ENCODE peak calls at places on chromosomes 7 and 10, in ten cellular contexts. D is mesenchymal stem cell, R is upper lobe of right lung, C is psoas muscle, G is heart left ventricle, O is tibial artery, M is ascending aorta, Q is GM23338, B is body of pancreas, E is ovary. J is an unnamed sample.

GRCh38 chr10:26478061-26478460 is 39.9 kb downstream of the APBB1IP start:
- DNase-seq in M (no peak), B (no peak), R (no peak), Q (no peak), G (no peak), O (no peak), E (no peak), D (no peak), C (no peak), J (no peak)

GRCh38 chr7:52285689-52286088 is 749.7 kb upstream of the POM121L12 start:
- DNase-seq in Q (no peak), O (no peak), B (no peak), M (no peak), C (no peak), R (no peak), E (no peak), G (no peak), D (no peak), J (no peak)

GRCh38 chr10:127906548-127907377 is at the start of gene PTPRE:
- DNase-seq in M (peak; percentile 83), E (peak; percentile 71), C (peak; percentile 81), D (peak; percentile 70), B (peak; percentile 70), R (peak; percentile 92), G (peak; percentile 83), Q (peak; percentile 83), O (no peak), J (peak; percentile 65)

GRCh38 chr10:124654686-124655085 is 89.5 kb downstream of the FAM53B start:
- DNase-seq in B (no peak), O (no peak), C (no peak), M (no peak), D (no peak), Q (no peak), G (peak; percentile 17), R (no peak), E (no peak), J (no peak)

GRCh38 chr10:80530251-80530650 is 7.5 kb upstream of the SH2D4B start:
- DNase-seq in C (no peak), R (no peak), O (no peak), D (peak; percentile 47), G (no peak), E (no peak), M (no peak), Q (no peak), B (peak; percentile 49), J (peak; percentile 98)

GRCh38 chr10:124351481-124352220 is 67.1 kb downstream of the OAT start:
- DNase-seq in G (peak; percentile 39), B (no peak), D (no peak), R (peak; percentile 48), C (no peak), O (peak; percentile 52), E (no peak), Q (no peak), M (no peak), J (no peak)

GRCh38 chr7:47780555-47780954 is 167.7 kb downstream of the PKD1L1 start:
- DNase-seq in Q (no peak), C (no peak), G (no peak), M (no peak), E (no peak), B (no peak), R (no peak), O (no peak), D (no peak), J (no peak)

GRCh38 chr7:106480161-106480579 is 180.8 kb downstream of the CCDC71L start:
- DNase-seq in M (no peak), E (no peak), O (no peak), D (peak; percentile 88), G (no peak), R (no peak), C (no peak), B (no peak), Q (no peak), J (no peak)

GRCh38 chr10:44510716-44511115 is 125.8 kb upstream of the CXCL12 start:
- DNase-seq in M (no peak), E (no peak), Q (no peak), C (no peak), G (no peak), R (no peak), O (no peak), D (no peak), B (no peak), J (no peak)

GRCh38 chr10:102408081-102408727 is 10.4 kb downstream of the PSD start:
- DNase-seq in D (no peak), M (no peak), B (no peak), Q (no peak), R (no peak), C (no peak), O (no peak), E (peak; percentile 55), G (no peak), J (no peak)
- H3K27me3 ChIP-seq in D (peaks cover 72% of the 10 kb centered on the region), M (peaks cover 12% of the 10 kb centered on the region), B (no peaks in the 10 kb centered on the region), Q (peaks cover 53% of the 10 kb centered on the region), R (peaks cover 55% of the 10 kb centered on the region), C (peaks cover 57% of the 10 kb centered on the region), O (no peaks in the 10 kb centered on the region), E (no peaks in the 10 kb centered on the region), G (peaks cover 59% of the 10 kb centered on the region), J (peaks cover 58% of the 10 kb centered on the region)

DNA sequence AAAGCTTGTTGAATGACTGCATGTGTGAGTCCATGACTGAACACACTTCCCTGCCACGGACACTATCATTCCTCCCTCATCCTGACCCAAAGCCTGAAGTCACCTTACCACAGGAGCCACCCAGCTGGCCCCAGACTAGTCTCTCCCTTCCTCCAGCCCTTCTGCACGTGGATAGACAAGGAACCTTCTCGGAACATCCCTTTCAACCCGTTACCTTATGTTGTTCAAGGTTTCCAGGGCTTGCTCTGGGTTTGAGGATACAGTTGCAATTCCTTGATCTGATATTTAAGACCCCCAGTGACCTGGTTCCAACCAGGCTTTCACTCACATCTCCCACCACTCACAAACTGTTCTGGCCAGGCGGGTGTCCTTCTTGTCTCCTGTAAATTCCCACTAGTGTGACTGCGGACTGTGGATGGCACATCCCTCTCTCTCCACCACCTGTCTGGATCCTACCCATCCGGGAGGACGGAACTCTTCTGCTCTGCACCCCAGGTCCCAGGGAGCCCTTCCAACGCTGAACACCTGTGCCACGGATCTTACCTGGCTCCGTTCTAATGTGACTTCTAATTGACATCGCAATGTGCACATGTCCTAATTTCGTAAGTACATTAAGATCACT is 62.5 kb downstream of the HIPK2 start:
- DNase-seq in Q (no peak), M (peak; percentile 53), G (no peak), O (peak; percentile 51), C (no peak), E (no peak), R (no peak), B (no peak), D (no peak), J (no peak)
- H3K4me1 ChIP-seq in Q (peaks cover 20% of the 10 kb centered on the region), M (no peaks in the 10 kb centered on the region), G (peaks cover 24% of the 10 kb centered on the region), O (no peaks in the 10 kb centered on the region), C (peaks cover 30% of the 10 kb centered on the region), E (no peaks in the 10 kb centered on the region), R (peaks cover 10% of the 10 kb centered on the region), B (peaks cover 17% of the 10 kb centered on the region), D (peaks cover 25% of the 10 kb centered on the region), J (peaks cover 6% of the 10 kb centered on the region)

GRCh38 chr10:101080933-101081546 is 19.3 kb downstream of the KAZALD1 start:
- DNase-seq in O (no peak), C (no peak), R (no peak), M (no peak), Q (peak; percentile 84), B (no peak), E (no peak), D (peak; percentile 28), G (no peak), J (peak; percentile 24)
- H3K27me3 ChIP-seq in O (no peaks in the 10 kb centered on the region), C (peaks cover 69% of the 10 kb centered on the region), R (peaks cover 43% of the 10 kb centered on the region), M (no peaks in the 10 kb centered on the region), Q (peaks cover 39% of the 10 kb centered on the region), B (no peaks in the 10 kb centered on the region), E (no peaks in the 10 kb centered on the region), D (peaks cover 64% of the 10 kb centered on the region), G (peaks cover 46% of the 10 kb centered on the region), J (peaks cover 60% of the 10 kb centered on the region)

DNA sequence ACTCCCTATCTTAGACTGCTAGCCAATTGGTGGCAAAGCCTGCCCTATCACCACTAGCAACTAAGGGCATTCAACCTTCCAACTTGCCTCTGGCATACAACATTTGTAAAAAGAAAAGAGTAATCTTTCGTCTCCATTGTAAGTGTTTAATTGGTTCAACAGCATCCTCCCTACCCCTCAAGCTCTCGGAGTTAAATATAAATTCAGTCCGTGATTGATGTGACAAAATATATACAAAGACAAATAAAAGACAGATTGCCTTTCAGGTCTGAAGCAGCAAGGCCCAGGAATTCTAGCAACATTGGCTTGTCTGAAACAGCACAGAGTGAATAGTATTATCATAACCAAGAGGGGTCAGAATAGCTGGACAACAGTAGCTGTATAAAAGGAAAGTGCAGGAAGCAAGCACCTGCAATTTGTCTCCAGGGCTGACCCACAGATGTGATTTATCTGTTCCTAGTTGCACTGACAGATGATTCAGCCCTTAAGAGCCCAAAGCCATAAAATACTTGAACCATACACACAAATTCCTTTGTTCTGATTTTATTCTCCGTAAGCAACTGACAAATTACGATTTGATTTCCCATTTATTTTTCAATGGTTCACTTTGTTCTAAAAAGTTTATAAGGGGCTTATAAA is 47.7 kb upstream of the ANKRD1 start:
- DNase-seq in M (no peak), B (no peak), G (no peak), D (peak; percentile 64), E (no peak), R (no peak), Q (no peak), O (no peak), C (no peak), J (no peak)
- H3K4me1 ChIP-seq in M (peaks cover 6% of the 10 kb centered on the region), B (no peaks in the 10 kb centered on the region), G (peaks cover 24% of the 10 kb centered on the region), D (peaks cover 5% of the 10 kb centered on the region), E (no peaks in the 10 kb centered on the region), R (peaks cover 7% of the 10 kb centered on the region), Q (no peaks in the 10 kb centered on the region), O (no peaks in the 10 kb centered on the region), C (peaks cover 23% of the 10 kb centered on the region), J (peaks cover 25% of the 10 kb centered on the region)

GRCh38 chr7:98875501-98875900 is 2.8 kb upstream of the TRRAP start:
- DNase-seq in Q (no peak), G (no peak), M (no peak), C (no peak), B (no peak), E (no peak), R (peak; percentile 21), D (no peak), O (no peak), J (no peak)
- H3K27me3 ChIP-seq in Q (peaks cover 10% of the 10 kb centered on the region), G (peaks cover 15% of the 10 kb centered on the region), M (no peaks in the 10 kb centered on the region), C (peaks cover 14% of the 10 kb centered on the region), B (no peaks in the 10 kb centered on the region), E (no peaks in the 10 kb centered on the region), R (peaks cover 11% of the 10 kb centered on the region), D (peaks cover 5% of the 10 kb centered on the region), O (no peaks in the 10 kb centered on the region), J (no peaks in the 10 kb centered on the region)

J was measured in SJSA1.